ENCODE peak calls at places on chromosome 15, in nine cellular contexts. R, Z, W, O, L, F, K, H and D are unnamed samples. For H3K9me3, the result is how much of the 10 kb centered on the place peaks cover.

GRCh38 chr15:99347609-99348008 is 96.3 kb downstream of the LRRC28 start:
- DNase-seq in R (no peak), W (no peak), H (no peak), Z (no peak), F (no peak), L (no peak), K (no peak), O (no peak), D (no peak)

GRCh38 chr15:20340931-20341661 is 200.5 kb downstream of the GOLGA6L6 start:
- DNase-seq in O (peak), K (peak), F (no peak), H (peak), R (peak), L (no peak), W (peak), Z (peak), D (no peak)

GRCh38 chr15:35690698-35691116 is 144.7 kb upstream of the DPH6 start:
- DNase-seq in F (no peak), W (no peak), Z (no peak), L (no peak), H (no peak), K (no peak), O (no peak), R (no peak), D (peak)

GRCh38 chr15:96064351-96064756 is 266.1 kb upstream of the NR2F2 start:
- DNase-seq in K (no peak), O (no peak), L (no peak), F (no peak), W (no peak), Z (no peak), R (no peak), H (no peak), D (no peak)

GRCh38 chr15:31365655-31366127 is 39.1 kb downstream of the KLF13 start:
- DNase-seq in L (peak), Z (peak), R (peak), K (peak), O (peak), W (peak), H (peak), F (no peak), D (peak)

GRCh38 chr15:89333011-89333860 is 1.4 kb downstream of the POLG start:
- DNase-seq in R (no peak), Z (no peak), L (peak), K (no peak), H (no peak), F (no peak), W (no peak), O (no peak), D (no peak)

GRCh38 chr15:28902856-28903255 is 17.1 kb downstream of the APBA2 start:
- DNase-seq in F (no peak), Z (no peak), L (no peak), K (no peak), O (no peak), H (no peak), R (no peak), W (no peak), D (no peak)

GRCh38 chr15:46088486-46089437 is 453.9 kb downstream of the SQOR start:
- DNase-seq in H (no peak), L (no peak), O (no peak), W (no peak), K (no peak), F (no peak), R (no peak), Z (no peak), D (no peak)

GRCh38 chr15:28112101-28112760 is 13.1 kb upstream of the OCA2 start:
- DNase-seq in K (no peak), H (no peak), Z (peak), R (no peak), W (no peak), O (peak), F (no peak), L (no peak), D (no peak)

GRCh38 chr15:73969151-73969759 is 22.8 kb downstream of the STOML1 start:
- DNase-seq in Z (no peak), W (no peak), K (no peak), O (no peak), F (no peak), H (no peak), L (no peak), R (no peak), D (no peak)

GRCh38 chr15:45340429-45340828 is 37.9 kb downstream of the GATM start:
- DNase-seq in L (no peak), K (no peak), W (no peak), F (no peak), R (no peak), H (no peak), Z (no peak), O (no peak), D (no peak)

GRCh38 chr15:62975515-62975914 is 67.0 kb upstream of the TPM1 start:
- DNase-seq in W (no peak), Z (peak), L (no peak), O (no peak), K (no peak), R (no peak), H (peak), F (no peak), D (no peak)

GRCh38 chr15:55799287-55800212 is 56.6 kb upstream of the PRTG start:
- DNase-seq in H (peak), R (peak), Z (peak), F (no peak), W (peak), L (peak), K (peak), O (peak), D (no peak)

GRCh38 chr15:70726753-70727152 is 36.6 kb downstream of the UACA start:
- DNase-seq in K (no peak), Z (no peak), O (no peak), H (peak), R (no peak), W (no peak), L (no peak), F (no peak), D (no peak)

GRCh38 chr15:88982946-88983342 is 69.8 kb upstream of the MFGE8 start:
- DNase-seq in O (no peak), Z (no peak), H (no peak), R (no peak), F (no peak), W (no peak), L (no peak), K (no peak), D (no peak)

GRCh38 chr15:69509131-69509530 is 56.5 kb downstream of the RPLP1 start:
- DNase-seq in O (no peak), K (no peak), L (no peak), F (no peak), W (no peak), Z (no peak), H (no peak), R (no peak), D (no peak)

GRCh38 chr15:79170256-79170664 is 79.7 kb upstream of the RASGRF1 start:
- DNase-seq in O (peak), K (no peak), R (peak), W (no peak), F (no peak), L (no peak), Z (no peak), H (no peak), D (no peak)

GRCh38 chr15:90367578-90367977 is 15.5 kb downstream of the ZNF774 start:
- DNase-seq in F (no peak), K (no peak), R (no peak), W (no peak), L (no peak), H (no peak), Z (no peak), O (no peak), D (no peak)

GRCh38 chr15:68389936-68390790 is 41.8 kb downstream of the ITGA11 start:
- DNase-seq in H (no peak), F (no peak), K (no peak), W (no peak), Z (peak), O (peak), L (no peak), R (no peak), D (no peak)

GRCh38 chr15:65790692-65791334 is 1.3 kb downstream of the DENND4A start:
- DNase-seq in R (peak), W (no peak), F (no peak), K (no peak), H (peak), Z (no peak), L (peak), O (peak), D (no peak)

GRCh38 chr15:40238927-40239591 is at the start of gene PAK6:
- DNase-seq in K (peak), L (peak), F (no peak), W (peak), H (peak), R (peak), Z (peak), O (peak), D (no peak)

GRCh38 chr15:68930268-68931022 is at the start of gene SPESP1:
- DNase-seq in W (no peak), R (peak), K (peak), H (no peak), O (peak), F (no peak), Z (no peak), L (no peak), D (no peak)

GRCh38 chr15:51499379-51499976 is 123.1 kb downstream of the DMXL2 start:
- DNase-seq in W (peak), H (peak), K (no peak), L (peak), Z (no peak), O (no peak), F (peak), R (peak), D (no peak)

GRCh38 chr15:92653836-92654524 is 1.6 kb downstream of the FAM174B start:
- DNase-seq in R (peak), F (no peak), H (peak), L (no peak), K (no peak), W (no peak), Z (no peak), O (peak), D (no peak)

GRCh38 chr15:80549191-80549590 is 145.0 kb downstream of the ARNT2 start:
- DNase-seq in L (no peak), R (no peak), O (no peak), K (no peak), Z (no peak), H (no peak), W (no peak), F (no peak), D (no peak)

GRCh38 chr15:101127503-101128076 is 124.3 kb downstream of the CHSY1 start:
- DNase-seq in Z (no peak), W (no peak), L (peak), H (no peak), R (peak), K (peak), O (peak), F (no peak), D (peak)

GRCh38 chr15:74383695-74384565 is 16.5 kb upstream of the CYP11A1 start:
- DNase-seq in W (no peak), R (no peak), Z (no peak), H (no peak), L (peak), O (no peak), K (no peak), F (no peak), D (no peak)

GRCh38 chr15:35827156-35827555 is 281.2 kb upstream of the DPH6 start:
- DNase-seq in R (no peak), W (no peak), O (no peak), Z (no peak), H (no peak), K (no peak), L (no peak), F (no peak), D (no peak)

GRCh38 chr15:76267077-76267476 is 44.2 kb downstream of the ETFA start:
- DNase-seq in R (no peak), Z (no peak), K (no peak), L (peak), O (no peak), F (no peak), H (no peak), W (no peak), D (no peak)
- H3K9me3 ChIP-seq in R (under half), Z (under half), K (under half), L (half or more), O (under half), F (under half), H (under half), W (under half), D (half or more)

DNA sequence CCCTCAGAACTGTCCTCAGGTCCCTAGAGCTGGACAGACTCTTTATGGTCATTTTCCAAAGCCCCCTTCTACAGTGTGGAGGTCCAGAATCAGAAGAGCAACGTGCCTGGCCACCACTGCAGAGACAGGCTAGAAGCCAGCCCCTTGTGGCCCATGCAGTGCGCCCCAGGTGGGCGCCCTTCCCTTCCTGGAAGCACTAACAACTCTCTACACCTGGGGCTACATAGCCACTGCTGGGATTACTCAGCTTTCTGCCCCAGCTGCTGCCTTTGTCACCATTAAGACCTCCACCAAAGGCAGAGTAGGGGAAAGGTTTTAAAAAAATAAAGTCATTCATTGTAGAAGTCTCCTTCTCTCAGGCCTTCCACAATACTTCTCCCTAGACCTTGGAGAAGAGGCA is 2.3 kb downstream of the RASGRP1 start:
- DNase-seq in Z (peak), W (no peak), F (no peak), K (no peak), R (no peak), L (peak), O (no peak), H (no peak), D (no peak)
- TF ChIP-seq CTCF in Z (peak), W (no peak), F (no peak), K (no peak), R (no peak), L (peak), O (no peak), H (no peak), D (no peak)

DNA sequence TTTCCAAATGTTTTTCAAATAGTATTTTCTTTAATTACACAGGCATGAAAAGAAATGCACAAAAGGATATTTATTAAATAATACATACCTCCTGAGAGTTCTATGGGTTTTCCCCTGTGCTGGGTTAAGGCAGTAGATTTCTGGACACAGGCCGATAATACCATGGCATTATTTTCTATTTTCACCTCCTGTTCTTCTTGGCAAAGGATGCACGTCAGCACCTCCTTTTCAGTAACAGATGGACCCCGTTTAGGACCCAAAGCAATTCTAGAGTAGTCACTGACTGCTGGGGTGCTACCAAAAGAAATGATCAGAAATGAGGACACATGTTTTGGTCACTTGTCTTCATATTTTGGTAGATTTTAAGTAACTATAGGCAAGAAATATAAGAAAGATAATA is 86.4 kb upstream of the TTBK2 start:
- DNase-seq in O (no peak), Z (no peak), W (no peak), F (no peak), L (no peak), R (no peak), K (no peak), H (no peak), D (no peak)
- H3K9me3 ChIP-seq in O (under half), Z (under half), W (under half), F (under half), L (under half), R (under half), K (under half), H (under half), D (under half)

GRCh38 chr15:83284563-83285283 is at the start of gene BNC1:
- DNase-seq in H (peak), L (no peak), K (no peak), O (no peak), Z (peak), W (no peak), F (no peak), R (no peak), D (no peak)
- TF ChIP-seq CTCF in H (no peak), L (no peak), K (no peak), O (no peak), Z (no peak), W (no peak), F (no peak), R (no peak), D (no peak)

GRCh38 chr15:24761704-24762302 is 86.2 kb downstream of the NPAP1 start:
- DNase-seq in K (no peak), F (no peak), R (no peak), Z (no peak), H (no peak), W (no peak), O (no peak), L (no peak), D (no peak)
- H3K9me3 ChIP-seq in K (under half), F (under half), R (under half), Z (under half), H (under half), W (under half), O (under half), L (under half), D (under half)

GRCh38 chr15:61871926-61872522 is 188.2 kb downstream of the VPS13C start:
- DNase-seq in L (peak), W (peak), K (no peak), O (no peak), Z (no peak), R (peak), H (peak), F (no peak), D (no peak)
- TF ChIP-seq CTCF in L (peak), W (peak), K (peak), O (peak), Z (peak), R (peak), H (peak), F (peak), D (peak)

DNA sequence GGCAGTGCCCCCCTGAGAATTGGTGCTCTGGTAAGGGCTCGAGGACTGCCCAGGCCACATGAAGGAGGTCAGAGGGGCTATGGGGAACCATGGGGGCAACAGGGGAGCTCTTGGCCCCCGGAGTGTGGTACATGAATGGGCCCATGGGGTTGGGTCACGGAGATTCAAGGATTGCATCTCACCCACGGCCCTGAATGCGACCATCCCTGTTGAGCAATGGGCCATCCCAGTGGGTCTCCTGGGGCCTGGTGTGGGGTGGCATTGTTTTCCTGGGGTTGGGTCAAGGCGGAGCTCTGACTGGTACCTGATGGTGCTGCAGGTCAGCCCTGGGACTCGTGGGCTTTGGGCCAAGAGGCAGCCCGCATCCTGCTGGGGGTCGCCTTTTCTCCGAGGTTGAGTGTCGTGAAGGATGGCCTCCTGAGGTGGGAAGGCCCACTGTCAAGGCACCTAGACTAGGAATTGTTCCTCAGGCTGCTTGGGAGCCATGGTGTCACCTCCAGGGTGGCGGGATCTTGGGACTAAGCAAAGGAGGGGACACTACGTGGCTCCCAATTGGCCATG is 198.3 kb downstream of the UBE3A start:
- DNase-seq in O (peak), L (no peak), Z (no peak), H (no peak), K (peak), W (no peak), F (no peak), R (no peak), D (peak)
- H3K9me3 ChIP-seq in O (under half), L (under half), Z (half or more), H (under half), K (under half), W (under half), F (under half), R (under half), D (half or more)